ENCODE peak calls at places on chromosomes 5 and 9, in nine cellular contexts. I, Z, K, V, P, N, L, Q and O are unnamed samples.

GRCh38 chr5:133371371-133372155 is 240.8 kb downstream of the FSTL4 start:
- DNase-seq in I (no peak), N (no peak), Q (no peak), P (peak; percentile 76), K (no peak), V (no peak), Z (peak; percentile 92), L (no peak), O (no peak)

GRCh38 chr9:93450817-93451761 is at the start of gene FAM120A:
- DNase-seq in N (peak; percentile 74), Q (peak; percentile 72), I (no peak), P (peak; percentile 85), L (peak; percentile 77), Z (peak; percentile 75), K (peak; percentile 90), V (peak; percentile 88), O (peak; percentile 33)

GRCh38 chr5:125026900-125027731 is 280.7 kb upstream of the ZNF608 start:
- DNase-seq in K (no peak), P (no peak), N (no peak), L (no peak), I (no peak), Q (no peak), V (no peak), Z (peak; percentile 47), O (no peak)

GRCh38 chr9:72954431-72955420 is 1.9 kb upstream of the ALDH1A1 start:
- DNase-seq in V (peak; percentile 46), Z (no peak), N (no peak), Q (no peak), K (no peak), P (no peak), I (no peak), L (no peak), O (no peak)

GRCh38 chr9:14525840-14526239 is 167.4 kb downstream of the ZDHHC21 start:
- DNase-seq in P (no peak), N (no peak), I (no peak), Z (no peak), Q (no peak), K (no peak), V (no peak), L (no peak), O (no peak)

GRCh38 chr5:156920042-156920860 is 42.8 kb downstream of the TIMD4 start:
- DNase-seq in Q (no peak), P (no peak), I (no peak), L (no peak), V (no peak), K (no peak), N (peak; percentile 77), Z (no peak), O (peak; percentile 14)

GRCh38 chr5:139845846-139846681 is 50.5 kb downstream of the PSD2 start:
- DNase-seq in Q (no peak), N (no peak), V (peak; percentile 39), Z (peak; percentile 61), L (no peak), K (peak; percentile 81), P (no peak), I (no peak), O (no peak)

GRCh38 chr9:128628471-128629048 is 28.1 kb downstream of the DYNC2I2 start:
- DNase-seq in Z (no peak), Q (no peak), N (no peak), P (peak; percentile 58), I (no peak), K (peak; percentile 71), V (peak; percentile 90), L (peak; percentile 9), O (no peak)